ENCODE peak calls at places on chromosomes 4 and X, in five cellular contexts. W, J, K, A and U are unnamed samples.

GRCh38 chrX:125101971-125102750 is 217.5 kb upstream of the TEX13C start:
- DNase-seq in W (no peak), J (no peak), K (no peak), A (no peak), U (no peak)

GRCh38 chrX:1421433-1422134 is 29.7 kb upstream of the SLC25A6 start:
- DNase-seq in W (no peak), J (no peak), K (no peak), A (peak), U (no peak)

GRCh38 chrX:56784666-56785065 is 55.6 kb downstream of the NBDY start:
- DNase-seq in W (no peak), J (no peak), K (no peak), A (peak), U (no peak)

GRCh38 chr4:121998024-121998423 is 46.2 kb upstream of the TRPC3 start:
- DNase-seq in W (no peak), J (no peak), K (peak), A (no peak), U (no peak)

GRCh38 chrX:96182366-96182765 is 502.3 kb upstream of the DIAPH2 start:
- DNase-seq in W (no peak), J (peak), K (peak), A (no peak), U (no peak)

GRCh38 chr4:72899214-72899613 is 170.3 kb downstream of the COX18 start:
- DNase-seq in W (no peak), J (no peak), K (no peak), A (no peak), U (no peak)

GRCh38 chr4:98290511-98290910 is 29.3 kb downstream of the RAP1GDS1 start:
- DNase-seq in W (no peak), J (no peak), K (peak), A (no peak), U (no peak)

GRCh38 chr4:152106113-152106763 is 345.4 kb upstream of the GATB start:
- DNase-seq in W (peak), J (peak), K (peak), A (peak), U (no peak)

GRCh38 chrX:71269801-71270395 is 13.5 kb upstream of the NONO start:
- DNase-seq in W (no peak), J (no peak), K (no peak), A (no peak), U (no peak)

GRCh38 chr4:143555676-143556075 is 42.2 kb downstream of the SMARCA5 start:
- DNase-seq in W (no peak), J (no peak), K (no peak), A (no peak), U (no peak)

GRCh38 chrX:70454441-70455365 is 10.1 kb downstream of the DLG3 start:
- DNase-seq in W (no peak), J (peak), K (peak), A (peak), U (peak)

GRCh38 chrX:132442674-132443073 is 46.2 kb downstream of the MBNL3 start:
- DNase-seq in W (no peak), J (no peak), K (no peak), A (no peak), U (no peak)

GRCh38 chr4:70759126-70759525 is 37.4 kb downstream of the RUFY3 start:
- DNase-seq in W (no peak), J (no peak), K (no peak), A (no peak), U (no peak)

GRCh38 chr4:23866450-23866849 is 23.4 kb downstream of the PPARGC1A start:
- DNase-seq in W (no peak), J (no peak), K (no peak), A (no peak), U (no peak)

GRCh38 chr4:147843162-147843561 is 111.3 kb downstream of the ARHGAP10 start:
- DNase-seq in W (no peak), J (no peak), K (no peak), A (no peak), U (no peak)

GRCh38 chrX:2690856-2691542 is at the start of gene CD99:
- DNase-seq in W (no peak), J (peak), K (no peak), A (peak), U (peak)

GRCh38 chr4:84085986-84086385 is 413.1 kb downstream of the NKX6-1 start:
- DNase-seq in W (no peak), J (no peak), K (no peak), A (no peak), U (no peak)

GRCh38 chr4:97252615-97253154 is 890.6 kb downstream of the STPG2 start:
- DNase-seq in W (no peak), J (no peak), K (no peak), A (no peak), U (no peak)

GRCh38 chr4:69888336-69888735 is 28.4 kb upstream of the SULT1E1 start:
- DNase-seq in W (no peak), J (no peak), K (no peak), A (no peak), U (no peak)

GRCh38 chr4:76305033-76305687 is 1.4 kb upstream of the STBD1 start:
- DNase-seq in W (no peak), J (no peak), K (no peak), A (no peak), U (no peak)

GRCh38 chrX:34884693-34885277 is 57.8 kb upstream of the FAM47B start:
- DNase-seq in W (no peak), J (no peak), K (no peak), A (no peak), U (no peak)

GRCh38 chr4:149845643-149846208 is 30.1 kb upstream of the IQCM start:
- DNase-seq in W (no peak), J (no peak), K (peak), A (no peak), U (no peak)

GRCh38 chrX:151984891-151985290 is 10.4 kb upstream of the GABRE start:
- DNase-seq in W (no peak), J (no peak), K (no peak), A (no peak), U (no peak)

GRCh38 chr4:145709336-145709735 is 29.4 kb downstream of the C4orf51 start:
- DNase-seq in W (no peak), J (no peak), K (no peak), A (no peak), U (no peak)

GRCh38 chr4:158824425-158825274 is 55.8 kb downstream of the FNIP2 start:
- DNase-seq in W (no peak), J (no peak), K (no peak), A (no peak), U (no peak)

GRCh38 chr4:53465291-53465690 is 87.8 kb downstream of the FIP1L1 start:
- DNase-seq in W (no peak), J (no peak), K (no peak), A (no peak), U (no peak)

GRCh38 chr4:25913056-25913850 is 767 bp upstream of the SMIM20 start:
- DNase-seq in W (peak), J (peak), K (no peak), A (peak), U (peak)

GRCh38 chrX:140467211-140467610 is 37.7 kb downstream of the SOX3 start:
- DNase-seq in W (no peak), J (no peak), K (no peak), A (no peak), U (no peak)

GRCh38 chr4:37008199-37008598 is 236.3 kb upstream of the NWD2 start:
- DNase-seq in W (no peak), J (no peak), K (no peak), A (peak), U (no peak)

GRCh38 chr4:74364649-74365491 is at the start of gene EREG:
- DNase-seq in W (no peak), J (peak), K (peak), A (peak), U (no peak)

GRCh38 chr4:133000012-133000411 is 149.1 kb upstream of the PCDH10 start:
- DNase-seq in W (no peak), J (no peak), K (no peak), A (no peak), U (no peak)

GRCh38 chr4:118911162-118911791 is 22.6 kb downstream of the SYNPO2 start:
- DNase-seq in W (no peak), J (no peak), K (no peak), A (no peak), U (no peak)

GRCh38 chr4:152850377-152850776 is 70.6 kb downstream of the ARFIP1 start:
- DNase-seq in W (peak), J (no peak), K (no peak), A (peak), U (no peak)

GRCh38 chr4:535181-535923 is 36.3 kb downstream of the PIGG start:
- DNase-seq in W (no peak), J (no peak), K (no peak), A (peak), U (no peak)

GRCh38 chrX:33045245-33045644 is 166.1 kb downstream of the DMD start:
- DNase-seq in W (no peak), J (no peak), K (no peak), A (no peak), U (no peak)

GRCh38 chr4:122917731-122918130 is 4.7 kb downstream of the NUDT6 start:
- DNase-seq in W (no peak), J (no peak), K (no peak), A (no peak), U (no peak)

GRCh38 chrX:77528034-77528433 is 80.8 kb downstream of the FGF16 start:
- DNase-seq in W (no peak), J (peak), K (peak), A (no peak), U (no peak)

GRCh38 chrX:108199691-108200090 is 108.1 kb downstream of the ATG4A start:
- DNase-seq in W (no peak), J (no peak), K (peak), A (no peak), U (no peak)

GRCh38 chr4:1870578-1871443 is at the start of gene NSD2:
- DNase-seq in W (peak), J (peak), K (peak), A (peak), U (peak)
- TF ChIP-seq POLR2A in W (no peak), J (peak), K (peak), A (peak), U (peak)

GRCh38 chr4:151014521-151015457 is at the start of gene LRBA:
- DNase-seq in W (peak), J (peak), K (peak), A (peak), U (peak)

GRCh38 chr4:151013944-151014343 is 1.1 kb downstream of the LRBA start:
- DNase-seq in W (no peak), J (no peak), K (peak), A (no peak), U (no peak)

GRCh38 chr4:151013491-151013890 is 1.6 kb downstream of the LRBA start:
- DNase-seq in W (no peak), J (no peak), K (peak), A (no peak), U (no peak)

GRCh38 chr4:151012836-151013235 is 2.2 kb downstream of the LRBA start:
- DNase-seq in W (no peak), J (no peak), K (peak), A (peak), U (no peak)

DNA sequence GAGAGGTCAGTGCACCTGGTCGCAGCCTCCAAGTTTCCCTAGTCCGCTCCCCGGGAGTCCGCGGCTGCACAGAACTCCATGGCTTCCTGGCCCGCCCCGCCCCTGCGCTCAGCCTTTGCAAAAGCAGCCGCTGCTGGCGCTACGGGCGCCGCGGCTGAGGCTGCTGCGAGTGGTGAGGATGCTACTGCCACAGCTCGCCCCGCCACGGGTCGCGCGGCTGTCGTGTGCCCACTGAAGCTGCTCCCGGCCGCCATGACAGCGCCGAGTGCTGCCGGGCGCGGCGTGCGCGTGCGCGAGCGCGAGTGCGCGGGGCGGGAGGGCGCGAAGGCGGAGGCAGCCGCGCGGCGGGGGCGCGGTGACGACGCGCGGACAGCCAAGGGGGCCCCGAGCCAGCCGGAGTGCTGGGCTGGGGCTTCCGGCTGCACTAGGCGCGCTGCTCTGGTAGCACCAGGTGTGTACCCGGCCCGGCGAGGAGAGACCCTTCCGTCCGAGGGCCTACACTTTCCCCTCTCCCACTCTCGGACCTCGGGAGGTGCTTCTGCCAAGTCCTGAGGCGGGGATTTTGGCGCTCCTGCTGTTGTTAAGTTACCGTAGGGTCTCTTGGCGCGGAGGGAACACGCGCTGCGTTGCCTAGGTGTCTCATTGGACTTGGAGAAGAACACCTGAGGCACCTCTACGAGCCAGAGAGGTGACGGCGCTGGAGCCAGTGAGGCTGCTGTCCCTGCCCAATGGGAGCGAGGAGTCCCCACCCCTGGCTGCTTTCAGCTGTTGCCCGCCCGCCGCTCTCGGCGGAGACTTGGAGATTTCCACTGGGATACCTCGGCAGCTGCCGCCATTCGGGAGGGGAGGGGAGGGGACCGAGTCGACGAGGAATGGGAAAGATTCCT is 617 bp upstream of the LRBA start:
- DNase-seq in W (peak), J (peak), K (peak), A (peak), U (peak)
- TF ChIP-seq POLR2A in W (no peak), J (peak), K (peak), A (peak), U (peak)

GRCh38 chrX:74614193-74614909 is at the start of gene RLIM:
- DNase-seq in W (peak), J (peak), K (peak), A (peak), U (peak)
- TF ChIP-seq POLR2A in W (no peak), J (peak), K (peak), A (peak), U (peak)

DNA sequence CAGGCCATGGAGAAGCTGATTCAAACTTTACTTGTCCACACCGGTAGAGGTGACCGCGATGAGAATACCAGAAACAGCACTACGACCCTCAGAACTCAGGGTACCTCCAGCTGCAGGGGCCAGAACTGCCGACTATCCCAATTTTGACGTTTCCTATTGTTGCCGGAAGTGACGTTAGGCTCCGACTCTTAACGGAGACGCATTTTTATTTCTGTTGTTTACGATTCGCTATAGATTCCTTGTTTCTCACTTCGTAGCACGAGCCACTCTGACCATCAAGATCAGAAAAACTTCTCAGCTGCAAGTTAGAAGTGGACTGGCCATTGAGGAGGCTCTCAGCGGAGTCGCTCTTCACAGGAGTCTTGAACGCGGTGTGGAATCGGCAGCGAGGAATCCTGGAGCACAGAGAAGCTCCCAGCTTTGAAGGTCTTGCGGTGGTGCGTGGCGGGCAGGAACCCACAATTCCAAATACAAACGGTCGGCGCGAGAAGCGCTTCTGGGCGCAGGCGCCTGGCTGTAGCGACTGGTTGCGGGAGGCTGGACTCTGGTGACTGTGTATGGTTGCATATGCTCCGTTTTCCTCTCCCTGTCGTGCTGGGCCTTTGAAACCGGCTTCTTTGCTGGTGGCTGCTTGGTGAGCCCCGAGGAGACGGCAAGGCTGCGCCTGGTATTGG is at the start of the genes CEP44 and FBXO8:
- DNase-seq in W (peak), J (peak), K (peak), A (peak), U (peak)
- TF ChIP-seq POLR2A in W (no peak), J (peak), K (peak), A (no peak), U (peak)

GRCh38 chr4:170274616-170275015 is 184.9 kb upstream of the AADAT start:
- DNase-seq in W (no peak), J (no peak), K (no peak), A (no peak), U (no peak)

GRCh38 chr4:170271723-170272122 is 182.0 kb upstream of the AADAT start:
- DNase-seq in W (no peak), J (no peak), K (no peak), A (no peak), U (no peak)

GRCh38 chr4:170272959-170273358 is 183.2 kb upstream of the AADAT start:
- DNase-seq in W (no peak), J (no peak), K (no peak), A (no peak), U (no peak)

GRCh38 chr4:170269950-170270349 is 180.2 kb upstream of the AADAT start:
- DNase-seq in W (no peak), J (no peak), K (no peak), A (no peak), U (no peak)

GRCh38 chr4:170270628-170271027 is 180.9 kb upstream of the AADAT start:
- DNase-seq in W (no peak), J (no peak), K (no peak), A (no peak), U (no peak)
- TF ChIP-seq POLR2A in W (no peak), J (no peak), K (no peak), A (no peak), U (no peak)

GRCh38 chr4:16085822-16086221 is 2.0 kb upstream of the PROM1 start:
- DNase-seq in W (no peak), J (no peak), K (no peak), A (no peak), U (no peak)

GRCh38 chr4:16082424-16083216 is 1.2 kb downstream of the PROM1 start:
- DNase-seq in W (no peak), J (peak), K (no peak), A (peak), U (peak)

GRCh38 chr4:16079046-16079445 is 4.8 kb downstream of the PROM1 start:
- DNase-seq in W (no peak), J (no peak), K (no peak), A (no peak), U (no peak)

GRCh38 chr4:16082038-16082423 is 1.8 kb downstream of the PROM1 start:
- DNase-seq in W (no peak), J (no peak), K (no peak), A (no peak), U (no peak)

GRCh38 chr4:16083217-16084191 is at the start of gene PROM1:
- DNase-seq in W (no peak), J (no peak), K (no peak), A (peak), U (peak)
- TF ChIP-seq POLR2A in W (no peak), J (no peak), K (no peak), A (no peak), U (no peak)

GRCh38 chrX:130902783-130903613 is at the start of gene ENOX2:
- DNase-seq in W (peak), J (peak), K (peak), A (peak), U (peak)
- TF ChIP-seq POLR2A in W (no peak), J (peak), K (peak), A (peak), U (peak)

GRCh38 chrX:102659790-102660757 is 8.8 kb downstream of the GPRASP1 start:
- DNase-seq in W (peak), J (peak), K (peak), A (peak), U (peak)
- TF ChIP-seq POLR2A in W (no peak), J (no peak), K (peak), A (no peak), U (peak)

GRCh38 chrX:123728554-123728953 is 4.3 kb downstream of the THOC2 start:
- DNase-seq in W (no peak), J (no peak), K (no peak), A (no peak), U (no peak)

GRCh38 chrX:123731258-123731986 is 1.4 kb downstream of the THOC2 start:
- DNase-seq in W (no peak), J (peak), K (peak), A (no peak), U (no peak)

GRCh38 chrX:123736333-123736921 is 3.6 kb upstream of the THOC2 start:
- DNase-seq in W (no peak), J (no peak), K (no peak), A (no peak), U (no peak)

GRCh38 chrX:123731987-123732678 is 719 bp downstream of the THOC2 start:
- DNase-seq in W (no peak), J (peak), K (peak), A (no peak), U (no peak)

GRCh38 chrX:123732679-123733363 is at the start of gene THOC2:
- DNase-seq in W (peak), J (peak), K (peak), A (peak), U (peak)
- TF ChIP-seq POLR2A in W (no peak), J (peak), K (peak), A (peak), U (peak)